ENCODE peak calls at places on chromosomes 12 and 14, in four cellular contexts. One of them, this sample, is unnamed.

GRCh38 chr14:42322486-42323284 is 716.0 kb downstream of the LRFN5 start:
- DNase-seq in breast epithelium: no peak
- DNase-seq in esophagus squamous epithelium: no peak
- DNase-seq in tibial nerve: no peak
- DNase-seq in this sample: no peak

GRCh38 chr14:34219661-34220060 is 242.4 kb downstream of the SPTSSA start:
- DNase-seq in tibial nerve: no peak
- DNase-seq in breast epithelium: no peak
- DNase-seq in esophagus squamous epithelium: no peak
- DNase-seq in this sample: no peak

GRCh38 chr12:14900521-14901227 is 15.0 kb upstream of the MGP start:
- DNase-seq in breast epithelium: no peak
- DNase-seq in esophagus squamous epithelium: no peak
- DNase-seq in tibial nerve: no peak
- DNase-seq in this sample: no peak

GRCh38 chr12:13465641-13466040 is 269.1 kb downstream of the EMP1 start:
- DNase-seq in esophagus squamous epithelium: no peak
- DNase-seq in breast epithelium: no peak
- DNase-seq in tibial nerve: no peak
- DNase-seq in this sample: no peak

GRCh38 chr12:100733817-100734593 is 60.6 kb upstream of the ANO4 start:
- DNase-seq in breast epithelium: no peak
- DNase-seq in esophagus squamous epithelium: no peak
- DNase-seq in tibial nerve: no peak
- DNase-seq in this sample: no peak

GRCh38 chr12:122793685-122794106 is 19.3 kb downstream of the CCDC62 start:
- DNase-seq in breast epithelium: no peak
- DNase-seq in tibial nerve: no peak
- DNase-seq in esophagus squamous epithelium: no peak
- DNase-seq in this sample: no peak

GRCh38 chr14:34340226-34340625 is 121.8 kb downstream of the SPTSSA start:
- DNase-seq in tibial nerve: no peak
- DNase-seq in esophagus squamous epithelium: no peak
- DNase-seq in breast epithelium: no peak
- DNase-seq in this sample: no peak

GRCh38 chr12:76537923-76538322 is 21.6 kb downstream of the OSBPL8 start:
- DNase-seq in breast epithelium: no peak
- DNase-seq in esophagus squamous epithelium: no peak
- DNase-seq in tibial nerve: no peak
- DNase-seq in this sample: no peak

GRCh38 chr14:56807586-56808168 is 2.6 kb downstream of the OTX2 start:
- DNase-seq in tibial nerve: no peak
- DNase-seq in esophagus squamous epithelium: no peak
- DNase-seq in breast epithelium: no peak
- DNase-seq in this sample: no peak

GRCh38 chr14:23703027-23703426 is 66.9 kb downstream of the DHRS2 start:
- DNase-seq in breast epithelium: no peak
- DNase-seq in esophagus squamous epithelium: no peak
- DNase-seq in tibial nerve: no peak
- DNase-seq in this sample: no peak

GRCh38 chr12:6752181-6752930 is 585 bp downstream of the MLF2 start:
- DNase-seq in breast epithelium: no peak
- DNase-seq in tibial nerve: no peak
- DNase-seq in esophagus squamous epithelium: no peak
- DNase-seq in this sample: no peak

GRCh38 chr12:21910642-21911041 is 30.6 kb downstream of the ABCC9 start:
- DNase-seq in tibial nerve: no peak
- DNase-seq in breast epithelium: no peak
- DNase-seq in esophagus squamous epithelium: no peak
- DNase-seq in this sample: no peak

DNA sequence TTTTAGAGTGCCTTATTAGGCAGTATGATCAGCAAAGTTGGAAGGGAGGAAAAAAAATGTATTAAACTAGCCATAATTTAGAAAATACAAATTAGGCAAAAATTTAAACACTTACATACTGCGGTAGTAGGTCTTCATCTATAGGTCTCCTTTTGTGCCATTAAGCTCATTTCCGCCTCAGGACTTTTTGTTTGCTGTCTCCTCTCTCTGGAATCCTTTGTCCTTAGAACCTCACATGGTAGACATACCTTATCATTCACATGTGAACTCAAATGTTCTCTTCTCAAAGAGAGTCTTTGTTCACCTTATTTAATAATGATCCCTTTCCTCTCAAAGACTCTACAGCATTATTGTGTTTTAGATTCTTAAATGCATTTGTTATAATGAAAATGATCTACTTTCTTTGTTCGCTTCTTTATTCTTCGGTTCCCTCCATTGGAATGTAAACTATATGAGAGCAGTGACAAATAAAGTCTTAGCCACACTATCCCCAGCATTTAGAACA is 14.7 kb downstream of the FANCM start:
- DNase-seq in tibial nerve: no peak
- DNase-seq in breast epithelium: no peak
- DNase-seq in esophagus squamous epithelium: no peak
- DNase-seq in this sample: no peak
- H3K4me3 ChIP-seq in tibial nerve: no peak
- H3K4me3 ChIP-seq in breast epithelium: no peak
- H3K4me3 ChIP-seq in esophagus squamous epithelium: no peak
- H3K4me3 ChIP-seq in this sample: no peak

GRCh38 chr12:56334490-56334793 is 642 bp upstream of the PAN2 start:
- DNase-seq in breast epithelium: no peak
- DNase-seq in tibial nerve: no peak
- DNase-seq in esophagus squamous epithelium: no peak
- DNase-seq in this sample: no peak
- TF ChIP-seq POLR2A in breast epithelium: no peak
- TF ChIP-seq POLR2A in tibial nerve: no peak
- TF ChIP-seq POLR2A in esophagus squamous epithelium: no peak
- TF ChIP-seq POLR2A in this sample: no peak

DNA sequence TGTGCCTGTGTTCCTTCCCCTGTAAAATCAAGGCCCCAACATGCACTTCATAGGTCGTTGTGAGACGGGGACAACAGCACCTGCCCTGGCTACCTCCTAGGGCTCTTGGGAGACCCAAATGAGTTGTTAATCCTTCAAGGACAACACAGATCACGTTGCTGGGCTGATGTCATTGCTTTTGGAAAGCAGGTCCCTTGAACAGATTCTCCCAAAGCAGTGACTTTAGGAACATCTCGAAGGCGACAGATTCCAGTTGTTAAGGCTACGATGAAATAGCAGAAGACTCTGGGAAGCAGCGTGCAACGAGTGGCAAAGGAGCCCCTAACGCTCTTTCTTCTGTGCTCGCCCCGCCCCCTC is 26.2 kb upstream of the MAP1LC3B2 start:
- DNase-seq in breast epithelium: no peak
- DNase-seq in tibial nerve: no peak
- DNase-seq in esophagus squamous epithelium: no peak
- DNase-seq in this sample: no peak
- H3K4me3 ChIP-seq in breast epithelium: peak
- H3K4me3 ChIP-seq in tibial nerve: peak
- H3K4me3 ChIP-seq in esophagus squamous epithelium: peak
- H3K4me3 ChIP-seq in this sample: peak

GRCh38 chr12:99195474-99195873 is 452.1 kb upstream of the GARIN6 start:
- DNase-seq in tibial nerve: no peak
- DNase-seq in esophagus squamous epithelium: no peak
- DNase-seq in breast epithelium: no peak
- DNase-seq in this sample: no peak
- TF ChIP-seq POLR2A in tibial nerve: no peak
- TF ChIP-seq POLR2A in esophagus squamous epithelium: no peak
- TF ChIP-seq POLR2A in breast epithelium: no peak
- TF ChIP-seq POLR2A in this sample: no peak

GRCh38 chr12:1630081-1630826 is 1.2 kb downstream of the WNT5B start:
- DNase-seq in tibial nerve: peak
- DNase-seq in breast epithelium: peak
- DNase-seq in esophagus squamous epithelium: no peak
- DNase-seq in this sample: no peak

GRCh38 chr12:1630827-1631591 is 2.0 kb downstream of the WNT5B start:
- DNase-seq in tibial nerve: peak
- DNase-seq in esophagus squamous epithelium: no peak
- DNase-seq in breast epithelium: no peak
- DNase-seq in this sample: no peak

GRCh38 chr12:1629338-1630080 is 478 bp downstream of the WNT5B start:
- DNase-seq in breast epithelium: no peak
- DNase-seq in esophagus squamous epithelium: no peak
- DNase-seq in tibial nerve: no peak
- DNase-seq in this sample: no peak

GRCh38 chr12:1632702-1633101 is 3.7 kb downstream of the WNT5B start:
- DNase-seq in tibial nerve: no peak
- DNase-seq in esophagus squamous epithelium: no peak
- DNase-seq in breast epithelium: no peak
- DNase-seq in this sample: no peak

GRCh38 chr12:1628671-1629337 is at the start of gene WNT5B:
- DNase-seq in tibial nerve: no peak
- DNase-seq in esophagus squamous epithelium: no peak
- DNase-seq in breast epithelium: no peak
- DNase-seq in this sample: no peak
- H3K4me3 ChIP-seq in tibial nerve: peak
- H3K4me3 ChIP-seq in esophagus squamous epithelium: peak
- H3K4me3 ChIP-seq in breast epithelium: peak
- H3K4me3 ChIP-seq in this sample: peak

DNA sequence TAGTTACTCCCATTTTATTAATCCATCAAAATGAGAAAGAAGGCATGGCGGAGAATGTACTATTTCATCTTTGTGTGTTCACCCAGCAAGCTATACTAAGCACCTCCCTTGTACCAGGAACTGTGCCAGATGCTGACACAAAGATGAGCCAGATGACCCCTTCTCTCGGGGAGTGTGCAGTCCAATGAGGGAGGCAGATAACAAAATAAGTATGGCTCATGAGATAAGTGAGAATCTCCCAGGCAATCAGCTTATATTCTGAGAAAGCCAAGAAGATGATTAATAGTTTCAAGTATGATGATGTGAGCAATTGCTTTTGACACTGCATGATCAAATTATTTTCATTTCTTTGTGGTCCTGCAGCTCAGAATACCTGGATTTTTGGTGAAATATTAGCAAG is 1.3 kb upstream of the TMEM233 start:
- DNase-seq in tibial nerve: no peak
- DNase-seq in breast epithelium: no peak
- DNase-seq in esophagus squamous epithelium: no peak
- DNase-seq in this sample: no peak
- TF ChIP-seq POLR2A in tibial nerve: no peak
- TF ChIP-seq POLR2A in breast epithelium: no peak
- TF ChIP-seq POLR2A in esophagus squamous epithelium: no peak
- TF ChIP-seq POLR2A in this sample: no peak

DNA sequence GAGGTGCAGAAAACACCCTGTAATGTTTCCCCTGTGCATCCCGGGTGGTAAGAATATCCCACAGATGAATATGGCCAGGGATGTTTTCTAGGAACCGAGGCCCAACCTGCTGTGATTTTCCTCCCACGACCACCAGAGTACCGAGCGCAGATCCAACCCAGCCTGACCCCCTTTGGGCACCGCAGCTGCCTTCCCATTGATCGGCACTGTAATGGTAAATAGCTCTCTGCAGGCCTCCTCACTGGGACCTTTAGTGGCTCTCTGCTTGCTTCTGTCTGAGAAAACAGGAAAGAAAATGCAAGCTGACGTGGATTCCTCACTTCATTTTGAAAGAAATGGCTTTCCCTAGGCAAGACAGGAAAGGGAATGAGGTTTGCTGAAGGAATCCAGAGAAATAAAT is 2.4 kb upstream of the RAB15 start:
- DNase-seq in esophagus squamous epithelium: no peak
- DNase-seq in tibial nerve: no peak
- DNase-seq in breast epithelium: no peak
- DNase-seq in this sample: peak
- H3K4me3 ChIP-seq in esophagus squamous epithelium: no peak
- H3K4me3 ChIP-seq in tibial nerve: no peak
- H3K4me3 ChIP-seq in breast epithelium: no peak
- H3K4me3 ChIP-seq in this sample: no peak

DNA sequence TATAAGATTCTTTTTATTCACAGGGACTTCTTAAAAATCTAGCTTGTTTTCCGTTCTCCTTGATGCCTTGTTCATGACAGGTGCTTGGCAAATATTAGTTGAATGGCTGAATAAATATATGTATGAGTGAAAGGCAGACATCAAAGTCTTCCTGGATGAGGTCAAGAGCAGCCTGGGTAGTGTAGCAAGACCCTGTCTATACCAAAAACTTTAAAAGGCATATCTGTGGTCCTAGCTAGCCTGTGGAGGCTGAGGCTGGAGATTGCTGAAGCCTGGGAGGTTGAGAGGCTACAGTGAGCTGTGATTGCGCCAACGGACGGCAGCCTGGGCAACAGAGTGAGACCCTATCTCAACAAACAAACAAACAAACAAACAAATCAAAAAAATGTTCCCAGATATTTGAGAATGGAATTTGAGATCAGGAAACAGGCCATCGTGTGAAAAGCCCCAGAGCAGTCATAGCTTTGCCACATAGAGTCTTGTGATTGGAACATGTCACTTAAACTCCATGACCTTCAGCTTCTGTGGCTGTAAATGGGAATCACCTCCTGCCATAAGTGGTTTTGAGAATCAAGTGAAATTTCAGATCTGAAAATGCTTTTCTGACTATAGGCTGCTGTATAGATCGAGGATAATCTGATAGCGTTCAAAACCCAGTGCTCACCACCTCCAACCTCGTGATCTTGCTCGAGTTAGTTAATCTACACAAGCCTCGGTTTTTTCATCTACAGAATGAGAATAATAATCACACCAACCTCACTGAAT is 64.3 kb downstream of the ZFP36L1 start:
- DNase-seq in tibial nerve: no peak
- DNase-seq in esophagus squamous epithelium: no peak
- DNase-seq in breast epithelium: no peak
- DNase-seq in this sample: no peak
- TF ChIP-seq POLR2A in tibial nerve: no peak
- TF ChIP-seq POLR2A in esophagus squamous epithelium: no peak
- TF ChIP-seq POLR2A in breast epithelium: no peak
- TF ChIP-seq POLR2A in this sample: no peak